ENCODE peak calls at places on chromosomes 11 and 22, in nine cellular contexts. One of them, this sample, is unnamed.

GRCh38 chr22:24683671-24684070 is 80.7 kb downstream of the GGT1 start:
- DNase-seq in hypothalamus: no peak
- DNase-seq in activated naive CD4-positive, alpha-beta T cell treated with anti-CD3 and anti-CD28 coated beads, Interleukin-2, amount 50 U/mL, for 16 hours: no peak
- DNase-seq in neural progenitor cell: no peak
- DNase-seq in IMR-90: peak
- DNase-seq in psoas muscle: no peak
- DNase-seq in lower lobe of right lung: no peak
- DNase-seq in T-helper 2 cell: no peak
- DNase-seq in pons: no peak
- DNase-seq in this sample: no peak

GRCh38 chr22:37016134-37016910 is 2.9 kb downstream of the TST start:
- DNase-seq in IMR-90: no peak
- DNase-seq in activated naive CD4-positive, alpha-beta T cell treated with anti-CD3 and anti-CD28 coated beads, Interleukin-2, amount 50 U/mL, for 16 hours: no peak
- DNase-seq in lower lobe of right lung: no peak
- DNase-seq in pons: no peak
- DNase-seq in neural progenitor cell: no peak
- DNase-seq in T-helper 2 cell: no peak
- DNase-seq in hypothalamus: no peak
- DNase-seq in psoas muscle: no peak
- DNase-seq in this sample: peak

GRCh38 chr11:45331839-45332485 is 45.8 kb upstream of the SYT13 start:
- DNase-seq in pons: no peak
- DNase-seq in psoas muscle: no peak
- DNase-seq in hypothalamus: no peak
- DNase-seq in T-helper 2 cell: no peak
- DNase-seq in activated naive CD4-positive, alpha-beta T cell treated with anti-CD3 and anti-CD28 coated beads, Interleukin-2, amount 50 U/mL, for 16 hours: no peak
- DNase-seq in IMR-90: no peak
- DNase-seq in neural progenitor cell: no peak
- DNase-seq in lower lobe of right lung: no peak
- DNase-seq in this sample: no peak

GRCh38 chr11:65629579-65629978 is 8.3 kb upstream of the SIPA1 start:
- DNase-seq in pons: no peak
- DNase-seq in activated naive CD4-positive, alpha-beta T cell treated with anti-CD3 and anti-CD28 coated beads, Interleukin-2, amount 50 U/mL, for 16 hours: no peak
- DNase-seq in lower lobe of right lung: no peak
- DNase-seq in psoas muscle: no peak
- DNase-seq in neural progenitor cell: no peak
- DNase-seq in hypothalamus: no peak
- DNase-seq in T-helper 2 cell: no peak
- DNase-seq in IMR-90: no peak
- DNase-seq in this sample: no peak

GRCh38 chr22:49976439-49977175 is 16.0 kb downstream of the PIM3 start:
- DNase-seq in neural progenitor cell: no peak
- DNase-seq in pons: no peak
- DNase-seq in lower lobe of right lung: no peak
- DNase-seq in T-helper 2 cell: peak
- DNase-seq in IMR-90: no peak
- DNase-seq in activated naive CD4-positive, alpha-beta T cell treated with anti-CD3 and anti-CD28 coated beads, Interleukin-2, amount 50 U/mL, for 16 hours: peak
- DNase-seq in hypothalamus: no peak
- DNase-seq in psoas muscle: no peak
- DNase-seq in this sample: no peak

GRCh38 chr11:85810521-85810870 is 445 bp downstream of the SYTL2 start:
- DNase-seq in neural progenitor cell: peak
- DNase-seq in T-helper 2 cell: no peak
- DNase-seq in psoas muscle: no peak
- DNase-seq in pons: no peak
- DNase-seq in IMR-90: no peak
- DNase-seq in lower lobe of right lung: no peak
- DNase-seq in activated naive CD4-positive, alpha-beta T cell treated with anti-CD3 and anti-CD28 coated beads, Interleukin-2, amount 50 U/mL, for 16 hours: no peak
- DNase-seq in hypothalamus: no peak
- DNase-seq in this sample: no peak

GRCh38 chr11:117315285-117316196 is 515 bp downstream of the BACE1 start:
- DNase-seq in IMR-90: no peak
- DNase-seq in lower lobe of right lung: no peak
- DNase-seq in pons: no peak
- DNase-seq in T-helper 2 cell: no peak
- DNase-seq in activated naive CD4-positive, alpha-beta T cell treated with anti-CD3 and anti-CD28 coated beads, Interleukin-2, amount 50 U/mL, for 16 hours: peak
- DNase-seq in psoas muscle: peak
- DNase-seq in hypothalamus: no peak
- DNase-seq in neural progenitor cell: no peak
- DNase-seq in this sample: peak

GRCh38 chr11:63551889-63552266 is 11.3 kb downstream of the PLAAT2 start:
- DNase-seq in neural progenitor cell: no peak
- DNase-seq in IMR-90: no peak
- DNase-seq in hypothalamus: no peak
- DNase-seq in psoas muscle: no peak
- DNase-seq in activated naive CD4-positive, alpha-beta T cell treated with anti-CD3 and anti-CD28 coated beads, Interleukin-2, amount 50 U/mL, for 16 hours: no peak
- DNase-seq in T-helper 2 cell: no peak
- DNase-seq in pons: no peak
- DNase-seq in lower lobe of right lung: no peak
- DNase-seq in this sample: no peak

GRCh38 chr22:24938741-24939341 is 7.7 kb downstream of the LHFPL7 start:
- DNase-seq in pons: no peak
- DNase-seq in IMR-90: peak
- DNase-seq in neural progenitor cell: peak
- DNase-seq in lower lobe of right lung: no peak
- DNase-seq in activated naive CD4-positive, alpha-beta T cell treated with anti-CD3 and anti-CD28 coated beads, Interleukin-2, amount 50 U/mL, for 16 hours: peak
- DNase-seq in T-helper 2 cell: peak
- DNase-seq in hypothalamus: no peak
- DNase-seq in psoas muscle: no peak
- DNase-seq in this sample: no peak

GRCh38 chr11:20127671-20128527 is 32.4 kb downstream of the DBX1 start:
- DNase-seq in pons: peak
- DNase-seq in hypothalamus: peak
- DNase-seq in activated naive CD4-positive, alpha-beta T cell treated with anti-CD3 and anti-CD28 coated beads, Interleukin-2, amount 50 U/mL, for 16 hours: peak
- DNase-seq in IMR-90: peak
- DNase-seq in lower lobe of right lung: peak
- DNase-seq in psoas muscle: peak
- DNase-seq in neural progenitor cell: peak
- DNase-seq in T-helper 2 cell: peak
- DNase-seq in this sample: peak

GRCh38 chr11:45603930-45604682 is 61.3 kb downstream of the CHST1 start:
- DNase-seq in psoas muscle: peak
- DNase-seq in T-helper 2 cell: no peak
- DNase-seq in neural progenitor cell: peak
- DNase-seq in hypothalamus: no peak
- DNase-seq in pons: no peak
- DNase-seq in IMR-90: no peak
- DNase-seq in lower lobe of right lung: no peak
- DNase-seq in activated naive CD4-positive, alpha-beta T cell treated with anti-CD3 and anti-CD28 coated beads, Interleukin-2, amount 50 U/mL, for 16 hours: no peak
- DNase-seq in this sample: no peak

GRCh38 chr11:1750481-1750839 is at the start of gene IFITM10:
- DNase-seq in psoas muscle: no peak
- DNase-seq in neural progenitor cell: peak
- DNase-seq in IMR-90: no peak
- DNase-seq in activated naive CD4-positive, alpha-beta T cell treated with anti-CD3 and anti-CD28 coated beads, Interleukin-2, amount 50 U/mL, for 16 hours: no peak
- DNase-seq in T-helper 2 cell: no peak
- DNase-seq in pons: no peak
- DNase-seq in hypothalamus: no peak
- DNase-seq in lower lobe of right lung: no peak
- DNase-seq in this sample: no peak

GRCh38 chr22:37498289-37498909 is 12.2 kb upstream of the MFNG start:
- DNase-seq in IMR-90: no peak
- DNase-seq in pons: no peak
- DNase-seq in hypothalamus: no peak
- DNase-seq in activated naive CD4-positive, alpha-beta T cell treated with anti-CD3 and anti-CD28 coated beads, Interleukin-2, amount 50 U/mL, for 16 hours: peak
- DNase-seq in T-helper 2 cell: peak
- DNase-seq in psoas muscle: no peak
- DNase-seq in lower lobe of right lung: no peak
- DNase-seq in neural progenitor cell: peak
- DNase-seq in this sample: no peak

GRCh38 chr11:18633256-18634139 is 644 bp downstream of the SPTY2D1 start:
- DNase-seq in lower lobe of right lung: no peak
- DNase-seq in neural progenitor cell: no peak
- DNase-seq in psoas muscle: peak
- DNase-seq in IMR-90: peak
- DNase-seq in pons: no peak
- DNase-seq in activated naive CD4-positive, alpha-beta T cell treated with anti-CD3 and anti-CD28 coated beads, Interleukin-2, amount 50 U/mL, for 16 hours: no peak
- DNase-seq in hypothalamus: no peak
- DNase-seq in T-helper 2 cell: no peak
- DNase-seq in this sample: no peak

GRCh38 chr11:134537296-134537695 is 125.3 kb upstream of the B3GAT1 start:
- DNase-seq in pons: no peak
- DNase-seq in lower lobe of right lung: no peak
- DNase-seq in hypothalamus: no peak
- DNase-seq in neural progenitor cell: no peak
- DNase-seq in T-helper 2 cell: no peak
- DNase-seq in activated naive CD4-positive, alpha-beta T cell treated with anti-CD3 and anti-CD28 coated beads, Interleukin-2, amount 50 U/mL, for 16 hours: no peak
- DNase-seq in IMR-90: no peak
- DNase-seq in psoas muscle: no peak
- DNase-seq in this sample: peak

GRCh38 chr11:74691755-74692154 is 39.5 kb downstream of the CHRDL2 start:
- DNase-seq in psoas muscle: no peak
- DNase-seq in IMR-90: no peak
- DNase-seq in pons: no peak
- DNase-seq in T-helper 2 cell: no peak
- DNase-seq in activated naive CD4-positive, alpha-beta T cell treated with anti-CD3 and anti-CD28 coated beads, Interleukin-2, amount 50 U/mL, for 16 hours: no peak
- DNase-seq in neural progenitor cell: no peak
- DNase-seq in lower lobe of right lung: no peak
- DNase-seq in hypothalamus: no peak
- DNase-seq in this sample: no peak

GRCh38 chr22:29102300-29102699 is 29.5 kb downstream of the KREMEN1 start:
- DNase-seq in psoas muscle: no peak
- DNase-seq in activated naive CD4-positive, alpha-beta T cell treated with anti-CD3 and anti-CD28 coated beads, Interleukin-2, amount 50 U/mL, for 16 hours: no peak
- DNase-seq in lower lobe of right lung: no peak
- DNase-seq in IMR-90: no peak
- DNase-seq in T-helper 2 cell: no peak
- DNase-seq in hypothalamus: no peak
- DNase-seq in pons: peak
- DNase-seq in neural progenitor cell: peak
- DNase-seq in this sample: no peak

GRCh38 chr11:8768625-8769333 is 86.2 kb downstream of the RPL27A start:
- DNase-seq in neural progenitor cell: no peak
- DNase-seq in lower lobe of right lung: no peak
- DNase-seq in hypothalamus: no peak
- DNase-seq in pons: no peak
- DNase-seq in psoas muscle: peak
- DNase-seq in IMR-90: peak
- DNase-seq in T-helper 2 cell: no peak
- DNase-seq in activated naive CD4-positive, alpha-beta T cell treated with anti-CD3 and anti-CD28 coated beads, Interleukin-2, amount 50 U/mL, for 16 hours: no peak
- DNase-seq in this sample: no peak

GRCh38 chr22:39270792-39271191 is 26.0 kb upstream of the PDGFB start:
- DNase-seq in hypothalamus: no peak
- DNase-seq in lower lobe of right lung: no peak
- DNase-seq in IMR-90: no peak
- DNase-seq in psoas muscle: no peak
- DNase-seq in neural progenitor cell: no peak
- DNase-seq in pons: no peak
- DNase-seq in T-helper 2 cell: no peak
- DNase-seq in activated naive CD4-positive, alpha-beta T cell treated with anti-CD3 and anti-CD28 coated beads, Interleukin-2, amount 50 U/mL, for 16 hours: no peak
- DNase-seq in this sample: no peak

GRCh38 chr11:33701831-33702230 is 1.2 kb upstream of the C11orf91 start:
- DNase-seq in pons: peak
- DNase-seq in psoas muscle: no peak
- DNase-seq in activated naive CD4-positive, alpha-beta T cell treated with anti-CD3 and anti-CD28 coated beads, Interleukin-2, amount 50 U/mL, for 16 hours: no peak
- DNase-seq in IMR-90: peak
- DNase-seq in neural progenitor cell: no peak
- DNase-seq in lower lobe of right lung: no peak
- DNase-seq in T-helper 2 cell: no peak
- DNase-seq in hypothalamus: peak
- DNase-seq in this sample: no peak

GRCh38 chr11:40328890-40329617 is 1130.4 kb downstream of the LRRC4C start:
- DNase-seq in lower lobe of right lung: peak
- DNase-seq in activated naive CD4-positive, alpha-beta T cell treated with anti-CD3 and anti-CD28 coated beads, Interleukin-2, amount 50 U/mL, for 16 hours: no peak
- DNase-seq in T-helper 2 cell: no peak
- DNase-seq in hypothalamus: no peak
- DNase-seq in pons: peak
- DNase-seq in IMR-90: peak
- DNase-seq in neural progenitor cell: no peak
- DNase-seq in psoas muscle: peak
- DNase-seq in this sample: peak

GRCh38 chr22:47811971-47812370 is 1049.5 kb downstream of the TBC1D22A start:
- DNase-seq in neural progenitor cell: no peak
- DNase-seq in IMR-90: no peak
- DNase-seq in psoas muscle: no peak
- DNase-seq in hypothalamus: no peak
- DNase-seq in lower lobe of right lung: no peak
- DNase-seq in pons: no peak
- DNase-seq in T-helper 2 cell: no peak
- DNase-seq in activated naive CD4-positive, alpha-beta T cell treated with anti-CD3 and anti-CD28 coated beads, Interleukin-2, amount 50 U/mL, for 16 hours: no peak
- DNase-seq in this sample: no peak

This sample was measured in kidney.